ENCODE peak calls at places on chromosome 2, in seven cellular contexts. V is hepatocyte, K is HCT116, L is GM23338, A is neural progenitor cell, U is PC-3, Q is OCI-LY7. E is an unnamed sample.

GRCh38 chr2:55936351-55936750 is 12.8 kb upstream of the EFEMP1 start:
- DNase-seq in V (no peak), K (no peak), L (no peak), A (no peak), U (peak; percentile 50), Q (no peak), E (no peak)

GRCh38 chr2:133753665-133754064 is 185.4 kb upstream of the NCKAP5 start:
- DNase-seq in V (no peak), K (no peak), L (no peak), A (no peak), U (no peak), Q (no peak), E (no peak)

GRCh38 chr2:230067990-230068657 is 600 bp downstream of the SLC16A14 start:
- DNase-seq in V (peak; percentile 78), K (no peak), L (peak; percentile 82), A (peak; percentile 79), U (peak; percentile 52), Q (no peak), E (peak; percentile 70)

GRCh38 chr2:17793803-17794349 is 22.4 kb upstream of the MSGN1 start:
- DNase-seq in V (no peak), K (no peak), L (no peak), A (no peak), U (no peak), Q (no peak), E (no peak)

GRCh38 chr2:160649698-160650097 is 156.1 kb upstream of the RBMS1 start:
- DNase-seq in V (no peak), K (no peak), L (no peak), A (no peak), U (no peak), Q (no peak), E (no peak)

GRCh38 chr2:66490588-66491001 is 55.7 kb downstream of the MEIS1 start:
- DNase-seq in V (no peak), K (no peak), L (no peak), A (no peak), U (peak; percentile 85), Q (no peak), E (no peak)

GRCh38 chr2:15038373-15039364 is 406.2 kb downstream of the LRATD1 start:
- DNase-seq in V (no peak), K (no peak), L (no peak), A (no peak), U (peak; percentile 85), Q (no peak), E (no peak)

GRCh38 chr2:128315122-128315828 is 3.4 kb downstream of the HS6ST1 start:
- DNase-seq in V (peak; percentile 5), K (no peak), L (no peak), A (peak; percentile 33), U (no peak), Q (no peak), E (no peak)

GRCh38 chr2:99695856-99696255 is 206.0 kb upstream of the REV1 start:
- DNase-seq in V (no peak), K (no peak), L (no peak), A (no peak), U (no peak), Q (no peak), E (no peak)

GRCh38 chr2:95323347-95324155 is 26.4 kb downstream of the KCNIP3 start:
- DNase-seq in V (peak; percentile 41), K (peak; percentile 55), L (peak; percentile 88), A (peak; percentile 52), U (peak; percentile 87), Q (peak; percentile 15), E (peak; percentile 16)

GRCh38 chr2:157244691-157245090 is 12.8 kb upstream of the GALNT5 start:
- DNase-seq in V (no peak), K (no peak), L (no peak), A (peak; percentile 25), U (no peak), Q (no peak), E (no peak)

GRCh38 chr2:239276813-239277193 is 124.0 kb downstream of the HDAC4 start:
- DNase-seq in V (no peak), K (no peak), L (no peak), A (no peak), U (no peak), Q (no peak), E (no peak)

GRCh38 chr2:10439971-10440370 is 8.2 kb downstream of the ODC1 start:
- DNase-seq in V (no peak), K (no peak), L (no peak), A (no peak), U (no peak), Q (no peak), E (no peak)

GRCh38 chr2:165462433-165462832 is 7.1 kb upstream of the CSRNP3 start:
- DNase-seq in V (no peak), K (no peak), L (no peak), A (no peak), U (no peak), Q (no peak), E (no peak)

GRCh38 chr2:73088211-73088610 is 16.7 kb upstream of the SFXN5 start:
- DNase-seq in V (no peak), K (no peak), L (no peak), A (no peak), U (no peak), Q (no peak), E (no peak)
- H4K20me1 ChIP-seq in V (peaks cover 22% of the 10 kb centered on the region), K (peaks cover 3% of the 10 kb centered on the region), L (peaks cover 3% of the 10 kb centered on the region), A (peaks cover 8% of the 10 kb centered on the region), U (peaks cover 7% of the 10 kb centered on the region), Q (no peaks in the 10 kb centered on the region), E (no peaks in the 10 kb centered on the region)

DNA sequence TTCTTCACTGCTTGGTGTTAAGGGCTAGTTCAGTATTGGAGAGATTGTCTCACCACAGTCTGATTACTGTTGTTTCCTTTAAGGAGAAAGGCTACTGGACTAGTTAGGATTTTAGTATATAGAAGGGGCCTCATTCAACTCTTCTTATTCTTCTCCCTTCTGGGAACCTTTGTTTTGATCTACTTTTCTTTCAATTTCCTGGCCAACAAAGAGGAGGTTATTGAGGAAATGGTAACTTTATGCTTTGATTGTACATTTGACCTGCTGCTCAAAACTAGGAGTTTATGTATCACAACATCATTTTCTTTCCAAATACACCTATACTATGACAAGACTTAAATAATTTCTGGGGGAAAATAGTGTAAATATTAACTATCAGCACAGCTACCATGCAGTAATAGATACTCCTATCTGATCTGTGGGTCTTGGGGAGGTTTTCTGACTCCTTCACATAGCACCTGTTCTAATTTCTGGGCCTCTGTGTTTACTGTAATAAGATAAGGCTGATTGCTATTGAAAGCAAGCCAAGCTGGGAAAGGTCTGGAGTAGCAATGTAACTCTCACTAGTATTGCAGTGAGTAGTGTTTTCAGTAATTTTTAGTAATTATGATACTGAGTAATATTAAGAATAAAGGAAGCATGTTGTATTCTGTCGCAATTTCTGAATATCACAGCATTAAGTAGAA is 395.3 kb downstream of the NUP35 start:
- DNase-seq in V (no peak), K (no peak), L (no peak), A (no peak), U (no peak), Q (no peak), E (no peak)
- TF ChIP-seq CTCF in V (no peak), K (no peak), L (no peak), A (no peak), U (no peak), Q (no peak), E (no peak)

GRCh38 chr2:20622731-20623130 is 28.2 kb downstream of the HS1BP3 start:
- DNase-seq in V (no peak), K (no peak), L (no peak), A (no peak), U (no peak), Q (no peak), E (no peak)
- TF ChIP-seq EZH2phosphoT487 in V (no peak), K (no peak), L (no peak), A (no peak), U (no peak), Q (no peak), E (no peak)

DNA sequence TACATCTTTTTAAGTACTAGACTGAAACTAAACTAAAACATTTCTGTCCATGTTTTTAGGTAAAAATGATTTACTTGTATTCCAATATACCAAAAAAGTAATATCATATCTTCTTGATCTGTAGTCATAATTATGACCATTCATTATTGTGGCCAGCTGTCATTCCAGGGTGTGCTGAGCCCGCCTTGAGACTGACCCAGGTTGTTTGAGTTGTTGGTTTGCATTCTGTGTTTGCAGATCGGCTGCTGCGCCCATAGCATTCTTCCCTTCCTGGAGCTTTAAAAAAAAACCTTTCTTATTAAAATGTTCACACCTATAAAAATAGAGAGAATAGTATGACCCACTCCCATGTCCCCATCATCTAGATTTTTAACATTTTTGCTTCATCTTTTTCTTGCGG is 101.9 kb downstream of the PRKCE start:
- DNase-seq in V (no peak), K (no peak), L (no peak), A (no peak), U (no peak), Q (no peak), E (no peak)
- H4K20me1 ChIP-seq in V (no peaks in the 10 kb centered on the region), K (no peaks in the 10 kb centered on the region), L (no peaks in the 10 kb centered on the region), A (no peaks in the 10 kb centered on the region), U (no peaks in the 10 kb centered on the region), Q (no peaks in the 10 kb centered on the region), E (no peaks in the 10 kb centered on the region)

GRCh38 chr2:75290600-75291140 is 91.3 kb upstream of the TACR1 start:
- DNase-seq in V (no peak), K (no peak), L (peak; percentile 58), A (peak; percentile 35), U (no peak), Q (no peak), E (no peak)
- TF ChIP-seq CTCF in V (peak; percentile 42), K (no peak), L (peak; percentile 38), A (peak; percentile 46), U (peak; percentile 35), Q (no peak), E (no peak)

DNA sequence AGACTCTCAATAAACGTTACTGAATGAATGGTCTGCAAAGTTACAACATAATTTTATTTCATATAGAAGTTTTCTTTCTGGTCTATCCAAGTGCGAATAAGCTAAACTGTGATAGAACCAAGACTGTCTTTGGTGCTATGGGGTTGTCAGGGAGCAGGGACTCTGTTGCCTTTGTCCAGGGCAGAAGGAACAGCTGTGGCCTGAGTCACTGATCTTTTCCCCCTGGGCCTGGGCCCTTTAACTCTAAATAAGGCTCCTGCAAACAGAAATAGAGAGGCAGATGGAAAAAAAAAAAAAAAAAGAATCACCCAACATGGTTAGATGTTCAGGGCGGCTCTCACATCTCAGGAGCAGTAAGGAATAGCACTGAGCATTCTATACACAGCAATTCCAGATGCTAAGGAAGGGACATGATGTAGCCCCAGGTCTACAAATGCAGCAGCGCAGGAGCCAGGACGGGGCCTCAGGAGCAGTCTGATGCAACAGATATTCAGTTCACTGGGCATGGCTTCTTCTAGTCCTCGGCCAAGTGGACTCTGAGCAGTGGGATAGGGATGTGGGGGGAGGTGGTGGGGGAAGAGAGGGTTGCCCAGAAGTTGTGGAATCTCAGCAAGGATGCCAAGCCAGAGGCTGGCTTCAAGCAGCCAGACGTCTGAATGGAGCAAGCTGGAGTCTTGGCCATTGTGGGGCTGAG is 247.1 kb upstream of the SIX2 start:
- DNase-seq in V (no peak), K (no peak), L (no peak), A (no peak), U (no peak), Q (no peak), E (no peak)
- TF ChIP-seq EZH2phosphoT487 in V (no peak), K (no peak), L (no peak), A (no peak), U (no peak), Q (no peak), E (no peak)

DNA sequence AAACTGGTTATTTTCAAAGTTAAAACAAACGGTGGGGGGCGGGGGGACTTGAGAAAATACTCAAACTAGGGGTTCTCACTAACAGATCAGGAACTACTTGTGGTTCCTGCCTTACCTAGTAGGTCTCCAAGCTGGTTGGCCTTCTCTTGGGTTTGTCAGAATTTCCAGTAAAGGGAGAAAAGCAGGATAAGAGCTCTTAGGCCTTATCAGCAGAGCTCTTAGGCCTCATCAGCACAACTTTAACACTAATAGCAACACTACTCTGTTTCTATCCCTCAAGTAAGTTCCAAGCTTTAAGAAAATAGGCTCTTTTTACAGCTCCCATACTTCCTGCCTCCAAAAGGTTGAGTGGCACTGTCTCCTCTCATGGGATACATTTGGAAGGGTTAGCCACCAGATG is 6.4 kb downstream of the FBXO11 start:
- DNase-seq in V (peak; percentile 11), K (no peak), L (peak; percentile 7), A (no peak), U (no peak), Q (no peak), E (no peak)
- H4K20me1 ChIP-seq in V (peaks cover 90% of the 10 kb centered on the region), K (peaks cover 6% of the 10 kb centered on the region), L (peaks cover 40% of the 10 kb centered on the region), A (peaks cover 91% of the 10 kb centered on the region), U (peaks cover 44% of the 10 kb centered on the region), Q (peaks cover 64% of the 10 kb centered on the region), E (peaks cover 17% of the 10 kb centered on the region)